ENCODE peak calls at places on chromosomes 12 and 14, in eight cellular contexts. M is activated CD4-positive, alpha-beta T cell treated with anti-CD3 and anti-CD28 coated beads, Interleukin-2, amount 50 U/mL, for 48 hours; X is GM19239; T is AG09319; E is stromal cell of bone marrow; B is LoVo; Y is brain microvascular endothelial cell; I is T-helper 9 cell. P is an unnamed sample.

GRCh38 chr14:89237923-89238529 is 179.0 kb downstream of the FOXN3 start:
- DNase-seq in B (no peak), I (no peak), M (no peak), X (no peak), T (peak; percentile 8), E (no peak), Y (no peak), P (no peak)

GRCh38 chr12:92068441-92068840 is 77.2 kb downstream of the BTG1 start:
- DNase-seq in T (no peak), I (no peak), M (no peak), Y (no peak), E (no peak), X (no peak), B (peak; percentile 69), P (no peak)

GRCh38 chr12:321606-322326 is 59.1 kb upstream of the SLC6A13 start:
- DNase-seq in Y (no peak), M (no peak), B (no peak), E (no peak), X (no peak), I (no peak), T (no peak), P (peak; percentile 5)

GRCh38 chr12:26274441-26275312 is 79.3 kb downstream of the SSPN start:
- DNase-seq in E (peak; percentile 99), T (peak; percentile 91), Y (peak; percentile 99), M (peak; percentile 63), I (no peak), X (peak; percentile 52), B (peak; percentile 98), P (peak; percentile 81)

GRCh38 chr12:43578782-43579181 is 26.8 kb upstream of the ADAMTS20 start:
- DNase-seq in B (no peak), E (peak; percentile 5), I (no peak), T (no peak), X (no peak), Y (peak; percentile 7), M (no peak), P (no peak)

GRCh38 chr14:50775357-50775756 is 55.6 kb downstream of the NIN start:
- DNase-seq in E (peak; percentile 82), Y (no peak), M (no peak), B (peak; percentile 67), T (peak; percentile 71), X (no peak), I (no peak), P (no peak)

GRCh38 chr12:124869011-124869665 is 5.5 kb upstream of the SCARB1 start:
- DNase-seq in M (no peak), T (no peak), X (no peak), I (no peak), B (no peak), Y (no peak), E (no peak), P (no peak)

GRCh38 chr12:76031081-76031413 is 529 bp downstream of the PHLDA1 start:
- DNase-seq in Y (no peak), I (no peak), X (no peak), B (no peak), T (no peak), M (no peak), E (no peak), P (no peak)

GRCh38 chr12:32036477-32037263 is 70.0 kb upstream of the BICD1 start:
- DNase-seq in T (no peak), X (no peak), I (no peak), Y (no peak), M (no peak), B (no peak), E (no peak), P (no peak)

GRCh38 chr12:14394317-14395058 is 29.0 kb downstream of the ATF7IP start:
- DNase-seq in Y (peak; percentile 78), X (no peak), I (no peak), B (peak; percentile 53), E (peak; percentile 66), T (no peak), M (no peak), P (peak; percentile 83)

GRCh38 chr12:107864235-107864634 is 89.7 kb downstream of the ASCL4 start:
- DNase-seq in I (no peak), E (no peak), M (no peak), X (no peak), Y (no peak), B (no peak), T (no peak), P (no peak)

GRCh38 chr12:68342966-68343365 is 10.8 kb upstream of the MDM1 start:
- DNase-seq in X (no peak), M (no peak), Y (no peak), I (no peak), T (no peak), E (no peak), B (no peak), P (no peak)

GRCh38 chr12:58009355-58009754 is 68.0 kb downstream of the ATP23 start:
- DNase-seq in I (no peak), M (no peak), Y (no peak), T (peak; percentile 34), X (no peak), B (no peak), E (no peak), P (no peak)

P was measured in globus pallidus.